ENCODE peak calls at places on chromosome 15, in six cellular contexts. F, C, Z, G, D and Q are unnamed samples.

GRCh38 chr15:51403072-51403878 is 61.8 kb downstream of the GLDN start:
- DNase-seq in F (no peak), C (no peak), Z (peak; percentile 16), G (no peak), D (no peak), Q (no peak)

GRCh38 chr15:85379403-85380131 is 836 bp upstream of the AKAP13 start:
- DNase-seq in F (peak; percentile 18), C (no peak), Z (no peak), G (no peak), D (peak; percentile 43), Q (peak; percentile 26)

GRCh38 chr15:84570164-84570692 is 30.6 kb upstream of the ZSCAN2 start:
- DNase-seq in F (peak; percentile 53), C (peak; percentile 62), Z (peak; percentile 34), G (peak; percentile 68), D (peak; percentile 40), Q (peak; percentile 92)

GRCh38 chr15:93165737-93166136 is 76.7 kb upstream of the RGMA start:
- DNase-seq in F (no peak), C (no peak), Z (no peak), G (no peak), D (no peak), Q (no peak)

GRCh38 chr15:81071130-81071529 is 62.9 kb upstream of the CFAP161 start:
- DNase-seq in F (no peak), C (no peak), Z (no peak), G (no peak), D (no peak), Q (no peak)

GRCh38 chr15:81948751-81949150 is 97.1 kb downstream of the MEX3B start:
- DNase-seq in F (no peak), C (no peak), Z (no peak), G (no peak), D (no peak), Q (no peak)

GRCh38 chr15:34583399-34584320 is at the start of gene GOLGA8B:
- DNase-seq in F (peak; percentile 87), C (no peak), Z (peak; percentile 69), G (peak; percentile 57), D (peak; percentile 71), Q (peak; percentile 94)

GRCh38 chr15:57395292-57395691 is 19.0 kb downstream of the CGNL1 start:
- DNase-seq in F (peak; percentile 35), C (no peak), Z (no peak), G (no peak), D (no peak), Q (no peak)

GRCh38 chr15:48242015-48242414 is 35.9 kb downstream of the SLC12A1 start:
- DNase-seq in F (no peak), C (no peak), Z (no peak), G (no peak), D (no peak), Q (no peak)

GRCh38 chr15:95940431-95940985 is 390.0 kb upstream of the NR2F2 start:
- DNase-seq in F (no peak), C (no peak), Z (no peak), G (no peak), D (no peak), Q (no peak)

GRCh38 chr15:92821491-92822116 is 78.5 kb upstream of the CHD2 start:
- DNase-seq in F (no peak), C (no peak), Z (no peak), G (no peak), D (no peak), Q (no peak)

GRCh38 chr15:34682673-34683072 is 72.1 kb downstream of the GJD2 start:
- DNase-seq in F (no peak), C (no peak), Z (no peak), G (no peak), D (no peak), Q (no peak)

GRCh38 chr15:35439291-35439690 is 106.7 kb downstream of the DPH6 start:
- DNase-seq in F (no peak), C (no peak), Z (no peak), G (no peak), D (no peak), Q (no peak)

GRCh38 chr15:39332846-39333245 is 248.0 kb upstream of the THBS1 start:
- DNase-seq in F (no peak), C (no peak), Z (no peak), G (no peak), D (no peak), Q (no peak)

GRCh38 chr15:58387130-58387529 is 44.7 kb upstream of the LIPC start:
- DNase-seq in F (no peak), C (no peak), Z (no peak), G (no peak), D (no peak), Q (no peak)

GRCh38 chr15:62394079-62394478 is 229.0 kb upstream of the C2CD4B start:
- DNase-seq in F (no peak), C (no peak), Z (no peak), G (no peak), D (no peak), Q (no peak)

GRCh38 chr15:83766326-83766725 is 112.4 kb downstream of the ADAMTSL3 start:
- DNase-seq in F (no peak), C (no peak), Z (no peak), G (no peak), D (no peak), Q (no peak)

GRCh38 chr15:90352109-90352893 is at the start of gene ZNF774:
- DNase-seq in F (peak; percentile 95), C (peak; percentile 91), Z (peak; percentile 96), G (peak; percentile 90), D (peak; percentile 86), Q (peak; percentile 93)

GRCh38 chr15:57160823-57161560 is 215.3 kb upstream of the CGNL1 start:
- DNase-seq in F (no peak), C (no peak), Z (no peak), G (no peak), D (no peak), Q (no peak)

GRCh38 chr15:75694241-75695182 is 18.1 kb downstream of the CSPG4 start:
- DNase-seq in F (peak; percentile 83), C (no peak), Z (peak; percentile 71), G (peak; percentile 83), D (no peak), Q (no peak)

GRCh38 chr15:39171944-39172368 is 408.9 kb upstream of the THBS1 start:
- DNase-seq in F (peak; percentile 71), C (no peak), Z (peak; percentile 88), G (peak; percentile 40), D (no peak), Q (no peak)

GRCh38 chr15:85417276-85417675 is 36.9 kb downstream of the AKAP13 start:
- DNase-seq in F (no peak), C (no peak), Z (no peak), G (no peak), D (no peak), Q (no peak)

GRCh38 chr15:41043276-41043675 is 72.8 kb downstream of the INO80 start:
- DNase-seq in F (no peak), C (no peak), Z (no peak), G (no peak), D (no peak), Q (no peak)
- H3K27ac ChIP-seq in F (no peak overlapping the region), C (no peak overlapping the region), Z (no peak overlapping the region), G (no peak overlapping the region), D (no peak overlapping the region), Q (no peak overlapping the region)

DNA sequence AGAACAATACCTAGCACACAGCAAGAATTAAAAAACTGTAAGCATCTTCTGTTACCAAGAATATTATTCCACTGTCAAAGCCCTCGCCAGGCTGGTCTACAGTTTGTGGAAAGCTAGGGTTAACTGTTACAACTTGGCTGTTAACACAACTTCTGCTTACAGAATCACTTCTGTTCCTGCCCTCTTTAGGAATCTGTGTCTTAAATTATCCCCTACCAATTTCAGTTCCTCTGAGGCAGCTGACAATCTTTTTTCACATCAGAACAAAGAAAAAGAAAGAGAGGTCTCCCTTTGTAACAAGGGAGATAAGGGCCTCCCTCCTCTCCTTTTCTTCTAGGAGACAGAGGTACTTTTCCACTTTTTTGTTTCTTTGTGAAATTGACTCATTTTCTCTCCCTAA is 188.9 kb downstream of the FMN1 start:
- DNase-seq in F (no peak), C (no peak), Z (no peak), G (no peak), D (no peak), Q (no peak)
- H3K4me3 ChIP-seq in F (no peak overlapping the region), C (no peak overlapping the region), Z (no peak overlapping the region), G (no peak overlapping the region), D (no peak overlapping the region), Q (no peak overlapping the region)

GRCh38 chr15:29937956-29938355 is 115.7 kb upstream of the TJP1 start:
- DNase-seq in F (no peak), C (no peak), Z (no peak), G (no peak), D (no peak), Q (no peak)

GRCh38 chr15:29938701-29939340 is 116.6 kb upstream of the TJP1 start:
- DNase-seq in F (no peak), C (no peak), Z (no peak), G (no peak), D (no peak), Q (no peak)

GRCh38 chr15:29942144-29942543 is 119.9 kb upstream of the TJP1 start:
- DNase-seq in F (no peak), C (no peak), Z (no peak), G (no peak), D (no peak), Q (no peak)

GRCh38 chr15:29936353-29937049 is 114.2 kb upstream of the TJP1 start:
- DNase-seq in F (peak; percentile 45), C (no peak), Z (no peak), G (no peak), D (no peak), Q (no peak)

DNA sequence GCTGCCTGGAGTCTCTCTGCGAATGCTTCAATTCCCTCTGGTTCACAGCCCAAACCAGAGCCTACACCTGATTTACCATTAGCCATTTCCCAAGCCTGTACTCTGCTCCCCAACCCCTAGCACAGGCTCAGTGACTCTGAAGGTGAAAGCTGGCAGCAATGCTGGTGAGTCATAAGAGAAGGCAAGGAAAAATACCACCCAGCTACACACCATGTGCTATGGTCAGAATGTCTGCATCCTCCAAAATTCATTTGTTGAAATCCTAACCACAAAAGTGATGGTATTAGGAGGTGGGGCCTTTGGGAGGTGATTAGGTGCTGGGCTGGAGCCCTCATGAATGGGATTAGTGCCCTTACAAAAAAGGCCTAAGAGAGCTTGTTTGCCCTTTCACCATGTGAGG is 117.1 kb upstream of the TJP1 start:
- DNase-seq in F (no peak), C (no peak), Z (no peak), G (no peak), D (no peak), Q (no peak)
- H3K27ac ChIP-seq in F (no peak overlapping the region), C (no peak overlapping the region), Z (no peak overlapping the region), G (no peak overlapping the region), D (no peak overlapping the region), Q (no peak overlapping the region)

GRCh38 chr15:44536298-44536961 is 517 bp upstream of the EIF3J start:
- DNase-seq in F (peak; percentile 88), C (peak; percentile 87), Z (peak; percentile 86), G (peak; percentile 84), D (no peak), Q (peak; percentile 93)
- H3K4me3 ChIP-seq in F (peak overlapping the region; percentile 42), C (peak overlapping the region; percentile 78), Z (peak overlapping the region; percentile 90), G (peak overlapping the region; percentile 98), D (peak overlapping the region; percentile 98), Q (peak overlapping the region; percentile 99)